ENCODE peak calls at places on chromosome 3, in four cellular contexts. O, R, T and Q are unnamed samples.

GRCh38 chr3:179933079-179933478 is 103.7 kb downstream of the PEX5L start:
- DNase-seq in O (no peak), T (no peak), R (no peak), Q (no peak)

GRCh38 chr3:188707396-188708288 is 464.1 kb upstream of the TPRG1 start:
- DNase-seq in R (no peak), T (no peak), O (no peak), Q (no peak)

GRCh38 chr3:52244061-52244628 is 1.4 kb upstream of the PPM1M start:
- DNase-seq in O (peak), R (no peak), T (peak), Q (no peak)

GRCh38 chr3:108914774-108915641 is 38.7 kb downstream of the GUCA1C start:
- DNase-seq in T (no peak), R (peak), O (peak), Q (peak)

GRCh38 chr3:15845475-15845874 is 47.7 kb upstream of the ANKRD28 start:
- DNase-seq in R (no peak), T (no peak), O (no peak), Q (peak)

GRCh38 chr3:157135671-157136396 is 24.1 kb downstream of the CCNL1 start:
- DNase-seq in T (no peak), O (peak), R (peak), Q (no peak)

GRCh38 chr3:13718437-13718836 is 161.4 kb downstream of the WNT7A start:
- DNase-seq in O (no peak), T (no peak), R (no peak), Q (no peak)

GRCh38 chr3:197592361-197593045 is 36.7 kb upstream of the BDH1 start:
- DNase-seq in T (no peak), O (no peak), R (no peak), Q (no peak)

GRCh38 chr3:85539232-85539631 is 580.4 kb downstream of the CADM2 start:
- DNase-seq in O (no peak), R (no peak), T (no peak), Q (no peak)

GRCh38 chr3:65318231-65318630 is 630.4 kb upstream of the ADAMTS9 start:
- DNase-seq in O (no peak), T (no peak), R (no peak), Q (no peak)

GRCh38 chr3:37863949-37864822 is 2.5 kb downstream of the CTDSPL start:
- DNase-seq in R (no peak), O (no peak), T (no peak), Q (no peak)

GRCh38 chr3:99836681-99837080 is 19.0 kb downstream of the CMSS1 start:
- DNase-seq in T (no peak), R (no peak), O (no peak), Q (no peak)

GRCh38 chr3:136750209-136750921 is 1.8 kb downstream of the STAG1 start:
- DNase-seq in T (no peak), R (peak), O (peak), Q (no peak)

DNA sequence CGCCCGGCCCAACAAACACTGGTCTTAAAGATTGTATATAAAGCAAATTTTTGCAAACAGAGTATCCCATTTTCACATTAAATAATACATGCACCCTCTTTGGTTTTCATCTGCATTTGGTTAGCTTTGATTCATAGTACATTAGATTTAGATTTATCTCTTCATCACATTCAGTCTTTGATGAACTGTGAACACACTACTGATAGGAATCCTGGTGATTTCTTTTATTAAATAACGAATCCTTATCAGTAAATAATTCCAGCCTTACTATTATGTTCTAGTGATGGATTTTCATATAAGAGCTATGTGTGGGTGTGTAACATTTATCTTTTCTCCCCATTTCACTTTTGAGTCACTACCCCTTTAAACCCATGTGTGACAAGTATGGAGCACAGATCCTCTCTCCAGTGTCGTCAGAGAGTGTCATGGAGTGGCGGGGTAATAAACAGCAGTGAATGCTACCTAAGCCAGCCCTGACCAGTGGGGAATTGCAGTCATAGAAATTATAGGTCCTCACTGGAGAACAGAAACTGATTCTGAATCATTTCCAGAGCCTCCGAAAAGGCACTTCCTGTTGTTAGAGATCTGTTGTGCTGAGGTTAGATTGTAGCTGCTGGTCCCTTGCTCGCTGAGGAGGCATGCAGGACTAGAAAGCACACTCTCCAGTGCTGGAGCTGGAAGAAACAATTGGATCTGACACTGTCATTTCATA is 22.0 kb downstream of the SLC7A14 start:
- DNase-seq in O (peak), T (no peak), R (no peak), Q (no peak)
- H3K4me3 ChIP-seq in O (peak), T (no peak), R (no peak), Q (no peak)

DNA sequence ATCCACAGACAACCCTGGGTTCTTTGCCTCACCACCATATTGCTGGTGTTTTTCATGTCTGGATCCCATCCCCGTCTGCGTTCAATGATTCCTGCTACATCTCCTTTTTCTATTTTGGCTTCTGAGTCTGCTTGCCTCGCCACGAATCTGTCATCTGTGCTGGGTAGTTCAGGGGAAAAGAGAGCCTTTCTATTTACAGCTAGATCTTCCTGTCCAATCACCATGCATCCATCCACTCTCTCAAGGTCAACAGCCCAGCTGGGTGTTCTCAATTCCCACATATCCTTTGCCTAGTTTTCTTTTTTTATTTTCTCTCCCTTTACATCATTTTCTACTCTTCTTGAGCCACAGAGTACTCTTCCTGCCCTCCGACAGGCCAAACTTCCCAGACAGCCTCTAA is 104.8 kb upstream of the RAD18 start:
- DNase-seq in O (peak), T (no peak), R (no peak), Q (no peak)
- H3K4me3 ChIP-seq in O (no peak), T (no peak), R (no peak), Q (no peak)

GRCh38 chr3:160224256-160224655 is 966 bp upstream of the C3orf80 start:
- DNase-seq in T (no peak), R (peak), O (no peak), Q (no peak)
- H3K4me3 ChIP-seq in T (no peak), R (peak), O (no peak), Q (no peak)

GRCh38 chr3:84039091-84039490 is 919.7 kb upstream of the CADM2 start:
- DNase-seq in R (no peak), T (no peak), O (no peak), Q (no peak)
- H3K4me3 ChIP-seq in R (no peak), T (no peak), O (no peak), Q (no peak)

GRCh38 chr3:5186854-5187151 is 704 bp upstream of the EDEM1 start:
- DNase-seq in O (peak), R (peak), T (no peak), Q (no peak)
- H3K4me3 ChIP-seq in O (peak), R (peak), T (peak), Q (peak)

DNA sequence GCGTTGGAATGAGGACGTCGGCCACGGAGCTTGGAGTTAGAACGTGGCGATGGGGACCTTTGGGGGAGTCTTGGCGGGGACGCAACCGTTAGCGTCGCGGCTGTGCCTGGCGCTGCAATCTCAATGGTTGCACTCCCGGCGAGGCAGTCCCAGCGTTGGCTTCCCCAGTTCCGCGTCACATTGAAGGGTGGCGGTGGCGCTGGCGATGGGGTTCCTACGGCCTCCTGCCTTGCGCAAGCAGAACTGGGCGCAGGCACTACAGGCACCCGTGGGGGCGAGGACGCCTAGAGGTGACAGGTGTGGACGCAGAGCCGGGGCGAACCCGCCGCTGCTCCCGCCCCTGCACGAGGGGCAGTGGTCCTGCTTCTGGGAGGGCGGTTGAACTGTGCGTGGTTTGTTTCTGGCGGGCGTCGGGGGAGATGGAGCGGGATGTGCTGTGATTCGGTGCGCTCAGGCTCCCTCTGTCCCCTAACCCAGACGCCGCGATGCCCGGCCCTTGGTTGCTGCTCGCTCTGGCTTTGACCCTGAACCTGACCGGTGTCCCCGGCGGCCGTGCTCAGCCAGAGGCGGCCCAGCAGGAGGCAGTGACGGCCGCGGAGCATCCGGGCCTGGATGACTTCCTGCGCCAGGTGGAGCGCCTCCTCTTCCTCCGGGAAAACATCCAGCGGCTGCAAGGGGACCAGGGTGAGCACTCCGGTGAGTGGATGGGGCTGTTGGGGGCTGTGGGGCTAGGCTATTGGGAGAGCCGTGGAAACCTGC is 991 bp downstream of the TRH start:
- DNase-seq in O (no peak), T (peak), R (peak), Q (no peak)
- H3K4me3 ChIP-seq in O (no peak), T (no peak), R (peak), Q (no peak)

GRCh38 chr3:141388823-141389617 is 20.7 kb downstream of the ZBTB38 start:
- DNase-seq in R (no peak), T (no peak), O (peak), Q (no peak)
- H3K4me3 ChIP-seq in R (no peak), T (no peak), O (peak), Q (peak)

GRCh38 chr3:46693897-46694235 is 387 bp upstream of the ALS2CL start:
- DNase-seq in R (no peak), O (no peak), T (peak), Q (no peak)

GRCh38 chr3:46695177-46695961 is 1.9 kb upstream of the ALS2CL start:
- DNase-seq in R (no peak), O (no peak), T (peak), Q (no peak)

GRCh38 chr3:46692566-46692983 is 904 bp downstream of the ALS2CL start:
- DNase-seq in O (no peak), R (no peak), T (peak), Q (no peak)

GRCh38 chr3:46694520-46694919 is 1.0 kb upstream of the ALS2CL start:
- DNase-seq in O (no peak), R (no peak), T (no peak), Q (no peak)

DNA sequence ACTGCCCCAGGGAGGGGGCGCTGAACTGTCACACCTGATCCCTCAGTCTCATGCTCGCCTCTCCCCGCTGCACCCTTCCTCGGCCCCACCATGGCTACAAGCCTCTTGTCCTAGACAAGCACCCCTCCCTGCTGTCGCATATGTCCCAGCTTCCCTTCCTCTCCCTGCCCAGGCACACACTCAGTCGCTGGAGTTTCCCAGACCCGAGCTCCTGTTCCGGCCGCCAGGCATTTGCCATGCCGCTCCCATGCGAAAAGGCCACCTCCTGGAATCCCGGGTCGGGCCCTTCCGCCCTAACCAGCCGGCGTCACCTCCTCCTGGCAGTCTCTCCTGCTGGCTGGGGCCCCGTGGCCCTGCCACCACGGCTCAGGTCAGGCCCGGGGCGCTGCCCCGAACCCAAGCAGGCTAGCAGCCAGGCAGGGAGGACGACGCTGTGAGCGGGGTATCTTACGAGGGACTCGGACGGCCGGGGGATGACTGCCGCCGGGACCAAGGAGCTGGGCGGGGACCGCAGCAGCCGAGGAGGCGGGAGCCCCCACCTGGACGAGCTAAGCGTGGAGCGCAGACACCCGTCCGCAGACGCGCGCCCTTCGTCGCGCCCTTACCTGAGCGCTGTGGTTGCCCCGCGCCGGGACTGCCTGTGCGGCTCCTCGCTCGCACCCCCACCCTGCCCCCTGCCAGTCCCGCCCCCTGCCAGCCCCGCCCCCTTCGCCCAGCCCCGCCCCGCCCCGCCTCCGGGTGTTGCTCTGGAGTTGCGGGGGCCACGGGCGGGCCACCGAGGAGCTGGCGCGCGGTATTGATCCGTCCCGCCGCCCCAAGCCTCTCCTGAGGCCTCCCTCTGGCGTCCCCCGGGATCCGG is at the start of gene ALS2CL:
- DNase-seq in R (peak), O (no peak), T (peak), Q (no peak)
- H3K4me3 ChIP-seq in R (peak), O (peak), T (peak), Q (peak)